ENCODE peak calls at places on chromosomes 16 and 17, in seven cellular contexts. M is NCI-H69, F is activated T-cell treated with anti-CD3 and anti-CD28 coated beads for 1 hour, P is tibial nerve, G is COR-L47, I is EH, S is mesendoderm. H is an unnamed sample.

GRCh38 chr17:14297161-14297851 is 3.6 kb upstream of the HS3ST3B1 start:
- DNase-seq in M (peak), F (no peak), P (no peak), G (no peak), I (peak), S (peak), H (peak)

GRCh38 chr16:87436225-87437172 is 44.4 kb downstream of the MAP1LC3B start:
- DNase-seq in M (no peak), F (no peak), P (no peak), G (no peak), I (peak), S (peak), H (no peak)

GRCh38 chr16:1458336-1458976 is 14.1 kb upstream of the CCDC154 start:
- DNase-seq in M (no peak), F (no peak), P (no peak), G (no peak), I (peak), S (no peak), H (no peak)

GRCh38 chr16:88062341-88062861 is 111.2 kb downstream of the BANP start:
- DNase-seq in M (no peak), F (no peak), P (no peak), G (no peak), I (peak), S (no peak), H (no peak)

GRCh38 chr17:31541559-31541958 is 150.1 kb downstream of the RAB11FIP4 start:
- DNase-seq in M (peak), F (no peak), P (no peak), G (peak), I (no peak), S (peak), H (peak)

GRCh38 chr17:34665150-34665802 is 85.9 kb downstream of the TMEM132E start:
- DNase-seq in M (peak), F (no peak), P (no peak), G (no peak), I (no peak), S (peak), H (no peak)

GRCh38 chr17:39926588-39927100 is 757 bp downstream of the ORMDL3 start:
- DNase-seq in M (peak), F (peak), P (no peak), G (no peak), I (peak), S (peak), H (peak)

GRCh38 chr16:25270577-25270976 is 12.9 kb upstream of the ZKSCAN2 start:
- DNase-seq in M (peak), F (no peak), P (no peak), G (peak), I (no peak), S (no peak), H (no peak)

GRCh38 chr16:85570735-85571562 is 42.2 kb upstream of the GSE1 start:
- DNase-seq in M (peak), F (no peak), P (no peak), G (no peak), I (no peak), S (no peak), H (no peak)

GRCh38 chr17:6575596-6575988 is 19.2 kb upstream of the PITPNM3 start:
- DNase-seq in M (no peak), F (no peak), P (no peak), G (no peak), I (no peak), S (no peak), H (no peak)

GRCh38 chr17:32491371-32492280 is 4.8 kb downstream of the CDK5R1 start:
- DNase-seq in M (peak), F (no peak), P (no peak), G (no peak), I (no peak), S (no peak), H (peak)

GRCh38 chr17:69609495-69610315 is 195.2 kb downstream of the MAP2K6 start:
- DNase-seq in M (peak), F (no peak), P (no peak), G (no peak), I (peak), S (peak), H (peak)

GRCh38 chr16:57150682-57151330 is 35.0 kb downstream of the PSME3IP1 start:
- DNase-seq in M (no peak), F (no peak), P (no peak), G (no peak), I (peak), S (peak), H (no peak)

GRCh38 chr17:41972571-41973411 is 6.2 kb downstream of the CNP start:
- DNase-seq in M (peak), F (no peak), P (no peak), G (no peak), I (no peak), S (no peak), H (no peak)

GRCh38 chr17:6555331-6556120 is 829 bp downstream of the PITPNM3 start:
- DNase-seq in M (peak), F (no peak), P (no peak), G (no peak), I (peak), S (peak), H (peak)

GRCh38 chr16:50318796-50319578 is 49.8 kb downstream of the BRD7 start:
- DNase-seq in M (no peak), F (no peak), P (no peak), G (no peak), I (no peak), S (peak), H (no peak)

GRCh38 chr16:84883301-84883700 is 63.5 kb downstream of the CRISPLD2 start:
- DNase-seq in M (no peak), F (no peak), P (no peak), G (no peak), I (peak), S (peak), H (no peak)

GRCh38 chr16:58127033-58127556 is 2.1 kb downstream of the CFAP20 start:
- DNase-seq in M (peak), F (no peak), P (no peak), G (peak), I (peak), S (peak), H (no peak)

GRCh38 chr17:30600830-30601494 is 123.8 kb downstream of the GOSR1 start:
- DNase-seq in M (peak), F (peak), P (no peak), G (no peak), I (peak), S (peak), H (peak)

GRCh38 chr17:29291163-29291752 is 2.7 kb downstream of the NUFIP2 start:
- DNase-seq in M (peak), F (no peak), P (no peak), G (peak), I (peak), S (peak), H (peak)

GRCh38 chr17:58956997-58957724 is 149.5 kb downstream of the TRIM37 start:
- DNase-seq in M (peak), F (no peak), P (no peak), G (no peak), I (peak), S (no peak), H (no peak)

GRCh38 chr17:75472119-75472518 is 15.7 kb downstream of the TMEM94 start:
- DNase-seq in M (peak), F (no peak), P (no peak), G (peak), I (no peak), S (no peak), H (no peak)

GRCh38 chr17:4485676-4486646 is 12.7 kb upstream of the SPNS2 start:
- DNase-seq in M (no peak), F (peak), P (no peak), G (no peak), I (no peak), S (no peak), H (no peak)

GRCh38 chr17:76737082-76737675 is at the start of gene SRSF2:
- DNase-seq in M (peak), F (peak), P (peak), G (peak), I (peak), S (peak), H (peak)

GRCh38 chr16:58087209-58087913 is 41.8 kb downstream of the CFAP20 start:
- DNase-seq in M (no peak), F (no peak), P (no peak), G (no peak), I (no peak), S (no peak), H (no peak)

GRCh38 chr16:21997693-21998480 is 3.0 kb downstream of the PDZD9 start:
- DNase-seq in M (no peak), F (no peak), P (no peak), G (no peak), I (no peak), S (no peak), H (no peak)

GRCh38 chr17:77610980-77611641 is 347.4 kb upstream of the TNRC6C start:
- DNase-seq in M (no peak), F (no peak), P (no peak), G (no peak), I (peak), S (no peak), H (peak)